ENCODE peak calls at places on chromosomes 5 and 9, in eight cellular contexts. One of them, this sample, is unnamed.

GRCh38 chr5:34690898-34691297 is 34.8 kb downstream of the RAI14 start:
- DNase-seq in tibial nerve: no peak
- DNase-seq in left lung: no peak
- DNase-seq in uterus: no peak
- DNase-seq in H1: no peak
- DNase-seq in CD4-positive, alpha-beta T cell: no peak
- DNase-seq in heart right ventricle: no peak
- DNase-seq in colonic mucosa: no peak
- DNase-seq in this sample: no peak

GRCh38 chr5:127061956-127062355 is 11.3 kb downstream of the C5orf63 start:
- DNase-seq in tibial nerve: no peak
- DNase-seq in left lung: no peak
- DNase-seq in uterus: no peak
- DNase-seq in H1: no peak
- DNase-seq in CD4-positive, alpha-beta T cell: no peak
- DNase-seq in heart right ventricle: no peak
- DNase-seq in colonic mucosa: no peak
- DNase-seq in this sample: no peak

GRCh38 chr5:136890431-136891148 is 525.2 kb upstream of the TRPC7 start:
- DNase-seq in tibial nerve: no peak
- DNase-seq in left lung: no peak
- DNase-seq in uterus: no peak
- DNase-seq in H1: no peak
- DNase-seq in CD4-positive, alpha-beta T cell: no peak
- DNase-seq in heart right ventricle: no peak
- DNase-seq in colonic mucosa: no peak
- DNase-seq in this sample: no peak

GRCh38 chr9:2271426-2271825 is 256.3 kb downstream of the SMARCA2 start:
- DNase-seq in tibial nerve: no peak
- DNase-seq in left lung: no peak
- DNase-seq in uterus: no peak
- DNase-seq in H1: peak
- DNase-seq in CD4-positive, alpha-beta T cell: no peak
- DNase-seq in heart right ventricle: no peak
- DNase-seq in colonic mucosa: no peak
- DNase-seq in this sample: no peak

GRCh38 chr5:118580959-118581358 is 407.4 kb downstream of the DTWD2 start:
- DNase-seq in tibial nerve: no peak
- DNase-seq in left lung: no peak
- DNase-seq in uterus: no peak
- DNase-seq in H1: no peak
- DNase-seq in CD4-positive, alpha-beta T cell: no peak
- DNase-seq in heart right ventricle: no peak
- DNase-seq in colonic mucosa: no peak
- DNase-seq in this sample: no peak

GRCh38 chr9:272251-273213 is 57.9 kb downstream of the DOCK8 start:
- DNase-seq in tibial nerve: no peak
- DNase-seq in left lung: peak
- DNase-seq in uterus: peak
- DNase-seq in H1: no peak
- DNase-seq in CD4-positive, alpha-beta T cell: peak
- DNase-seq in heart right ventricle: no peak
- DNase-seq in colonic mucosa: peak
- DNase-seq in this sample: peak

GRCh38 chr5:167261309-167262100 is 1029.9 kb upstream of the WWC1 start:
- DNase-seq in tibial nerve: no peak
- DNase-seq in left lung: no peak
- DNase-seq in uterus: no peak
- DNase-seq in H1: peak
- DNase-seq in CD4-positive, alpha-beta T cell: no peak
- DNase-seq in heart right ventricle: no peak
- DNase-seq in colonic mucosa: no peak
- DNase-seq in this sample: no peak

GRCh38 chr5:14702238-14702839 is 37.8 kb downstream of the OTULIN start:
- DNase-seq in tibial nerve: no peak
- DNase-seq in left lung: no peak
- DNase-seq in uterus: no peak
- DNase-seq in H1: no peak
- DNase-seq in CD4-positive, alpha-beta T cell: no peak
- DNase-seq in heart right ventricle: no peak
- DNase-seq in colonic mucosa: no peak
- DNase-seq in this sample: no peak

GRCh38 chr5:119022017-119022745 is 33.8 kb upstream of the DTWD2 start:
- DNase-seq in tibial nerve: no peak
- DNase-seq in left lung: no peak
- DNase-seq in uterus: no peak
- DNase-seq in H1: no peak
- DNase-seq in CD4-positive, alpha-beta T cell: no peak
- DNase-seq in heart right ventricle: no peak
- DNase-seq in colonic mucosa: no peak
- DNase-seq in this sample: no peak

GRCh38 chr9:89841456-89841855 is 236.6 kb downstream of the GADD45G start:
- DNase-seq in tibial nerve: no peak
- DNase-seq in left lung: no peak
- DNase-seq in uterus: no peak
- DNase-seq in H1: no peak
- DNase-seq in CD4-positive, alpha-beta T cell: no peak
- DNase-seq in heart right ventricle: no peak
- DNase-seq in colonic mucosa: no peak
- DNase-seq in this sample: no peak

GRCh38 chr9:87670572-87671264 is 55.2 kb upstream of the CTSL start:
- DNase-seq in tibial nerve: no peak
- DNase-seq in left lung: no peak
- DNase-seq in uterus: no peak
- DNase-seq in H1: no peak
- DNase-seq in CD4-positive, alpha-beta T cell: no peak
- DNase-seq in heart right ventricle: no peak
- DNase-seq in colonic mucosa: no peak
- DNase-seq in this sample: no peak

GRCh38 chr5:135141303-135142268 is 107.6 kb upstream of the PITX1 start:
- DNase-seq in tibial nerve: no peak
- DNase-seq in left lung: no peak
- DNase-seq in uterus: no peak
- DNase-seq in H1: no peak
- DNase-seq in CD4-positive, alpha-beta T cell: no peak
- DNase-seq in heart right ventricle: no peak
- DNase-seq in colonic mucosa: peak
- DNase-seq in this sample: no peak

GRCh38 chr5:51396797-51397196 is 13.5 kb downstream of the ISL1 start:
- DNase-seq in tibial nerve: no peak
- DNase-seq in left lung: no peak
- DNase-seq in uterus: no peak
- DNase-seq in H1: no peak
- DNase-seq in CD4-positive, alpha-beta T cell: no peak
- DNase-seq in heart right ventricle: no peak
- DNase-seq in colonic mucosa: no peak
- DNase-seq in this sample: no peak

GRCh38 chr5:52746539-52746938 is 41.2 kb upstream of the ITGA1 start:
- DNase-seq in tibial nerve: no peak
- DNase-seq in left lung: no peak
- DNase-seq in uterus: no peak
- DNase-seq in H1: no peak
- DNase-seq in CD4-positive, alpha-beta T cell: no peak
- DNase-seq in heart right ventricle: no peak
- DNase-seq in colonic mucosa: no peak
- DNase-seq in this sample: no peak

GRCh38 chr5:20476016-20476415 is 488.0 kb upstream of the CDH18 start:
- DNase-seq in tibial nerve: no peak
- DNase-seq in left lung: no peak
- DNase-seq in uterus: no peak
- DNase-seq in H1: no peak
- DNase-seq in CD4-positive, alpha-beta T cell: no peak
- DNase-seq in heart right ventricle: no peak
- DNase-seq in colonic mucosa: no peak
- DNase-seq in this sample: no peak

GRCh38 chr5:55039843-55040242 is 15.8 kb downstream of the GZMK start:
- DNase-seq in tibial nerve: no peak
- DNase-seq in left lung: no peak
- DNase-seq in uterus: no peak
- DNase-seq in H1: no peak
- DNase-seq in CD4-positive, alpha-beta T cell: no peak
- DNase-seq in heart right ventricle: no peak
- DNase-seq in colonic mucosa: no peak
- DNase-seq in this sample: no peak

GRCh38 chr5:55035480-55035879 is 11.4 kb downstream of the GZMK start:
- DNase-seq in tibial nerve: no peak
- DNase-seq in left lung: no peak
- DNase-seq in uterus: no peak
- DNase-seq in H1: no peak
- DNase-seq in CD4-positive, alpha-beta T cell: no peak
- DNase-seq in heart right ventricle: no peak
- DNase-seq in colonic mucosa: no peak
- DNase-seq in this sample: no peak

GRCh38 chr5:55036477-55036876 is 12.4 kb downstream of the GZMK start:
- DNase-seq in tibial nerve: no peak
- DNase-seq in left lung: no peak
- DNase-seq in uterus: no peak
- DNase-seq in H1: no peak
- DNase-seq in CD4-positive, alpha-beta T cell: no peak
- DNase-seq in heart right ventricle: no peak
- DNase-seq in colonic mucosa: no peak
- DNase-seq in this sample: no peak

GRCh38 chr5:55037816-55038379 is 13.8 kb downstream of the GZMK start:
- DNase-seq in tibial nerve: no peak
- DNase-seq in left lung: no peak
- DNase-seq in uterus: no peak
- DNase-seq in H1: no peak
- DNase-seq in CD4-positive, alpha-beta T cell: no peak
- DNase-seq in heart right ventricle: no peak
- DNase-seq in colonic mucosa: no peak
- DNase-seq in this sample: no peak

DNA sequence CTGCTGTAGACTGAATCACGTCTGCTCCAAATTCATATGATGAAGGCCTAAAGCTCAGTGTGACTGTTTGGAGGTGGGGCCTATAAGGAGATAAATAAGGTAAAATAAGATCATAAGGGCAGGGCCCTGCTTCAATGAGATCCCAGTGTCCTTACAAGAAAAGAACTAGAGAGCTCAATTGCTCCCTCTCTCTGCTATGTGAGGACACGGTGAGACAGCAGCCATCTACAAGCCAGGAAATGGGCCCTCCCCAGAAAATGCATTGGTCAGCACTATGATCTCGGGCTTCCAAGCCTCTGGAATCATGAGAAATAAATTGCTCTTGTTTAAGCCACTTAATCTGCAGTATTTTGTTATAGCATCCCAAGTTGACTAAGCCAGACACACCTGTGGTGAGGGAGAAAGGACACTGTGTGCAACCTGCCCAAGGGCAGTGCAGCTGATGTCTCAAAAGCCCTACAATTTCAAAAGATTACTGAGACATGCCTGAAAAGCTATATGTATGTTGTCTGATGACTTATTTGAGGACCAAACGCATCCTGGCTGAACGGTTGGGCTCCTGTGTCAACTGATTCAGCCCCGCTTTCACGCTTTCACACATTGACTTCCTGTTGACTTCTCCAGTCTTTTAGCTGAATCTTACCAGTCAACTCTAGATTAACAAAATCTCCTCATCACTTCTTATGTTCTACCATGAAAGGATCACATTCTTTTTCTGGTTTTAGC is 13.2 kb downstream of the GZMK start:
- DNase-seq in tibial nerve: no peak
- DNase-seq in left lung: no peak
- DNase-seq in uterus: no peak
- DNase-seq in H1: peak
- DNase-seq in CD4-positive, alpha-beta T cell: peak
- DNase-seq in heart right ventricle: no peak
- DNase-seq in colonic mucosa: no peak
- DNase-seq in this sample: no peak
- TF ChIP-seq CTCF in tibial nerve: no peak
- TF ChIP-seq CTCF in left lung: no peak
- TF ChIP-seq CTCF in uterus: no peak
- TF ChIP-seq CTCF in H1: peak
- TF ChIP-seq CTCF in CD4-positive, alpha-beta T cell: peak
- TF ChIP-seq CTCF in heart right ventricle: no peak
- TF ChIP-seq CTCF in colonic mucosa: no peak
- TF ChIP-seq CTCF in this sample: no peak

GRCh38 chr9:98132158-98132557 is 13.1 kb upstream of the TRIM14 start:
- DNase-seq in tibial nerve: no peak
- DNase-seq in left lung: no peak
- DNase-seq in uterus: no peak
- DNase-seq in H1: no peak
- DNase-seq in CD4-positive, alpha-beta T cell: no peak
- DNase-seq in heart right ventricle: no peak
- DNase-seq in colonic mucosa: no peak
- DNase-seq in this sample: no peak

GRCh38 chr9:98135558-98135934 is 16.5 kb upstream of the TRIM14 start:
- DNase-seq in tibial nerve: no peak
- DNase-seq in left lung: no peak
- DNase-seq in uterus: no peak
- DNase-seq in H1: no peak
- DNase-seq in CD4-positive, alpha-beta T cell: no peak
- DNase-seq in heart right ventricle: no peak
- DNase-seq in colonic mucosa: no peak
- DNase-seq in this sample: no peak

GRCh38 chr9:98130576-98131228 is 11.7 kb upstream of the TRIM14 start:
- DNase-seq in tibial nerve: no peak
- DNase-seq in left lung: no peak
- DNase-seq in uterus: no peak
- DNase-seq in H1: no peak
- DNase-seq in CD4-positive, alpha-beta T cell: no peak
- DNase-seq in heart right ventricle: no peak
- DNase-seq in colonic mucosa: no peak
- DNase-seq in this sample: no peak

GRCh38 chr9:98134702-98135557 is 15.9 kb upstream of the TRIM14 start:
- DNase-seq in tibial nerve: no peak
- DNase-seq in left lung: no peak
- DNase-seq in uterus: no peak
- DNase-seq in H1: no peak
- DNase-seq in CD4-positive, alpha-beta T cell: no peak
- DNase-seq in heart right ventricle: no peak
- DNase-seq in colonic mucosa: no peak
- DNase-seq in this sample: no peak

GRCh38 chr9:98132806-98133631 is 14.0 kb upstream of the TRIM14 start:
- DNase-seq in tibial nerve: no peak
- DNase-seq in left lung: no peak
- DNase-seq in uterus: no peak
- DNase-seq in H1: no peak
- DNase-seq in CD4-positive, alpha-beta T cell: no peak
- DNase-seq in heart right ventricle: no peak
- DNase-seq in colonic mucosa: no peak
- DNase-seq in this sample: no peak
- TF ChIP-seq CTCF in tibial nerve: no peak
- TF ChIP-seq CTCF in left lung: no peak
- TF ChIP-seq CTCF in uterus: no peak
- TF ChIP-seq CTCF in H1: no peak
- TF ChIP-seq CTCF in CD4-positive, alpha-beta T cell: no peak
- TF ChIP-seq CTCF in heart right ventricle: no peak
- TF ChIP-seq CTCF in colonic mucosa: no peak
- TF ChIP-seq CTCF in this sample: no peak

GRCh38 chr9:114156658-114157421 is 1.5 kb downstream of the COL27A1 start:
- DNase-seq in tibial nerve: peak
- DNase-seq in left lung: peak
- DNase-seq in uterus: peak
- DNase-seq in H1: no peak
- DNase-seq in CD4-positive, alpha-beta T cell: no peak
- DNase-seq in heart right ventricle: peak
- DNase-seq in colonic mucosa: peak
- DNase-seq in this sample: no peak
- TF ChIP-seq CTCF in tibial nerve: no peak
- TF ChIP-seq CTCF in left lung: no peak
- TF ChIP-seq CTCF in uterus: peak
- TF ChIP-seq CTCF in H1: no peak
- TF ChIP-seq CTCF in CD4-positive, alpha-beta T cell: no peak
- TF ChIP-seq CTCF in heart right ventricle: no peak
- TF ChIP-seq CTCF in colonic mucosa: no peak
- TF ChIP-seq CTCF in this sample: no peak

GRCh38 chr5:157107508-157107907 is 1.3 kb downstream of the HAVCR2 start:
- DNase-seq in tibial nerve: no peak
- DNase-seq in left lung: no peak
- DNase-seq in uterus: no peak
- DNase-seq in H1: no peak
- DNase-seq in CD4-positive, alpha-beta T cell: no peak
- DNase-seq in heart right ventricle: no peak
- DNase-seq in colonic mucosa: no peak
- DNase-seq in this sample: no peak
- TF ChIP-seq CTCF in tibial nerve: no peak
- TF ChIP-seq CTCF in left lung: no peak
- TF ChIP-seq CTCF in uterus: no peak
- TF ChIP-seq CTCF in H1: no peak
- TF ChIP-seq CTCF in CD4-positive, alpha-beta T cell: no peak
- TF ChIP-seq CTCF in heart right ventricle: no peak
- TF ChIP-seq CTCF in colonic mucosa: no peak
- TF ChIP-seq CTCF in this sample: no peak

This sample was measured in activated B cell treated with CpG ODN at 0.5 μM for 24 hours.